ENCODE peak calls at places on chromosomes 7 and 10, in seven cellular contexts. S, I, F, A, R, N and L are unnamed samples.

GRCh38 chr7:77415474-77415821 is 701 bp downstream of the GSAP start:
- DNase-seq in S (no peak), I (no peak), F (no peak), A (peak), R (peak), N (no peak), L (no peak)

GRCh38 chr7:36131026-36131425 is 22.0 kb upstream of the EEPD1 start:
- DNase-seq in S (no peak), I (no peak), F (no peak), A (no peak), R (no peak), N (no peak), L (no peak)

GRCh38 chr7:4513450-4513849 is 168.6 kb upstream of the FOXK1 start:
- DNase-seq in S (no peak), I (no peak), F (peak), A (no peak), R (no peak), N (no peak), L (no peak)

GRCh38 chr10:116511365-116511764 is 34.4 kb upstream of the PNLIP start:
- DNase-seq in S (no peak), I (no peak), F (no peak), A (no peak), R (no peak), N (no peak), L (no peak)

GRCh38 chr10:1600861-1601260 is 136.5 kb downstream of the ADARB2 start:
- DNase-seq in S (no peak), I (no peak), F (no peak), A (no peak), R (no peak), N (no peak), L (no peak)

GRCh38 chr10:70622981-70623844 is 20.7 kb upstream of the PRF1 start:
- DNase-seq in S (no peak), I (no peak), F (no peak), A (no peak), R (no peak), N (no peak), L (no peak)

GRCh38 chr10:6567203-6567703 is 12.8 kb downstream of the PRKCQ start:
- DNase-seq in S (no peak), I (no peak), F (no peak), A (no peak), R (no peak), N (no peak), L (no peak)

GRCh38 chr7:148941598-148942280 is 57.6 kb upstream of the EZH2 start:
- DNase-seq in S (peak), I (peak), F (peak), A (peak), R (peak), N (no peak), L (no peak)

GRCh38 chr7:134420509-134421125 is 38.3 kb downstream of the AKR1B1 start:
- DNase-seq in S (no peak), I (peak), F (peak), A (no peak), R (peak), N (no peak), L (no peak)

GRCh38 chr7:29825750-29826529 is 19.6 kb downstream of the WIPF3 start:
- DNase-seq in S (no peak), I (no peak), F (peak), A (no peak), R (no peak), N (no peak), L (no peak)

GRCh38 chr10:125230251-125230650 is 69.9 kb upstream of the CTBP2 start:
- DNase-seq in S (no peak), I (no peak), F (no peak), A (no peak), R (no peak), N (no peak), L (no peak)

GRCh38 chr7:154987571-154987970 is 15.4 kb downstream of the PAXIP1 start:
- DNase-seq in S (no peak), I (no peak), F (no peak), A (no peak), R (no peak), N (no peak), L (no peak)

GRCh38 chr7:47730135-47730534 is 148.2 kb upstream of the TNS3 start:
- DNase-seq in S (no peak), I (no peak), F (no peak), A (no peak), R (no peak), N (no peak), L (no peak)

GRCh38 chr7:47400741-47401206 is 181.1 kb downstream of the TNS3 start:
- DNase-seq in S (no peak), I (no peak), F (no peak), A (no peak), R (no peak), N (no peak), L (no peak)

GRCh38 chr7:157129200-157129599 is 9.5 kb upstream of the UBE3C start:
- DNase-seq in S (no peak), I (no peak), F (no peak), A (no peak), R (no peak), N (no peak), L (no peak)

GRCh38 chr10:12482586-12482985 is 133.2 kb downstream of the CAMK1D start:
- DNase-seq in S (no peak), I (no peak), F (no peak), A (no peak), R (peak), N (no peak), L (no peak)

GRCh38 chr7:70884446-70884764 is 247.5 kb upstream of the GALNT17 start:
- DNase-seq in S (no peak), I (no peak), F (no peak), A (no peak), R (peak), N (no peak), L (no peak)

GRCh38 chr7:121479466-121479865 is 83.4 kb upstream of the FAM3C start:
- DNase-seq in S (no peak), I (no peak), F (no peak), A (no peak), R (no peak), N (no peak), L (no peak)

GRCh38 chr10:44437837-44438752 is 53.2 kb upstream of the CXCL12 start:
- DNase-seq in S (no peak), I (no peak), F (no peak), A (no peak), R (no peak), N (no peak), L (no peak)

GRCh38 chr7:20793258-20793657 is 6.6 kb upstream of the SP8 start:
- DNase-seq in S (no peak), I (no peak), F (no peak), A (no peak), R (no peak), N (no peak), L (no peak)

GRCh38 chr10:109934958-109935793 is 11.9 kb upstream of the XPNPEP1 start:
- DNase-seq in S (no peak), I (no peak), F (no peak), A (peak), R (peak), N (no peak), L (no peak)

GRCh38 chr10:33136781-33137180 is 178.8 kb upstream of the ITGB1 start:
- DNase-seq in S (no peak), I (peak), F (no peak), A (peak), R (no peak), N (no peak), L (no peak)

GRCh38 chr10:113991091-113991860 is 52.4 kb upstream of the ADRB1 start:
- DNase-seq in S (no peak), I (no peak), F (no peak), A (no peak), R (no peak), N (no peak), L (no peak)

GRCh38 chr10:116329153-116329552 is 4.9 kb downstream of the CCDC172 start:
- DNase-seq in S (no peak), I (no peak), F (no peak), A (no peak), R (no peak), N (no peak), L (no peak)

GRCh38 chr10:103622935-103623574 is 129.6 kb downstream of the NEURL1 start:
- DNase-seq in S (no peak), I (no peak), F (no peak), A (no peak), R (no peak), N (no peak), L (no peak)

GRCh38 chr10:71635251-71635866 is 84.2 kb downstream of the C10orf105 start:
- DNase-seq in S (no peak), I (peak), F (no peak), A (no peak), R (no peak), N (no peak), L (no peak)

GRCh38 chr10:29960261-29960660 is 99.1 kb downstream of the JCAD start:
- DNase-seq in S (no peak), I (no peak), F (no peak), A (no peak), R (no peak), N (no peak), L (no peak)

GRCh38 chr10:58439632-58440364 is 54.6 kb downstream of the TFAM start:
- DNase-seq in S (no peak), I (no peak), F (no peak), A (no peak), R (no peak), N (no peak), L (no peak)

GRCh38 chr10:17805921-17806577 is 3.1 kb upstream of the MRC1 start:
- DNase-seq in S (peak), I (no peak), F (no peak), A (no peak), R (peak), N (no peak), L (no peak)

GRCh38 chr7:112898432-112899290 is 108.5 kb upstream of the TMEM168 start:
- DNase-seq in S (peak), I (peak), F (peak), A (peak), R (peak), N (no peak), L (no peak)

GRCh38 chr7:80298201-80298600 is 163.6 kb downstream of the GNAI1 start:
- DNase-seq in S (no peak), I (no peak), F (no peak), A (no peak), R (no peak), N (no peak), L (no peak)